ENCODE peak calls at places on chromosome 10, in ten cellular contexts. L is LoVo; U is GM03348; V is A172; P is IMR-90; E is NCI-H460; H is HFFc6; Q is foreskin keratinocyte; T is activated effector memory CD4-positive, alpha-beta T cell treated with anti-CD3 and anti-CD28 coated beads, Interleukin-2, amount 50 U/mL, for 16 hours; K is NCI-H446. I is an unnamed sample.

GRCh38 chr10:113060221-113061053 is 110.4 kb downstream of the TCF7L2 start:
- DNase-seq in H (no peak), E (no peak), K (no peak), Q (no peak), L (no peak), U (no peak), V (no peak), P (no peak), T (no peak), I (peak; percentile 64)

GRCh38 chr10:90930070-90930837 is 9.4 kb upstream of the ANKRD1 start:
- DNase-seq in K (no peak), P (peak; percentile 75), U (peak; percentile 73), Q (peak; percentile 32), E (peak; percentile 83), T (no peak), H (peak; percentile 77), L (peak; percentile 67), V (peak; percentile 92), I (peak; percentile 65)

GRCh38 chr10:22226599-22226998 is 8.8 kb upstream of the EBLN1 start:
- DNase-seq in P (no peak), U (no peak), V (no peak), H (no peak), T (no peak), E (no peak), Q (no peak), L (no peak), K (no peak), I (no peak)

GRCh38 chr10:97210576-97210975 is 24.8 kb upstream of the SLIT1 start:
- DNase-seq in H (peak; percentile 42), T (peak; percentile 87), L (peak; percentile 64), E (peak; percentile 71), K (peak; percentile 30), Q (peak; percentile 35), V (peak; percentile 68), P (peak; percentile 66), U (peak; percentile 84), I (peak; percentile 79)

GRCh38 chr10:25547391-25547790 is 372.6 kb downstream of the GPR158 start:
- DNase-seq in U (no peak), Q (peak; percentile 34), T (no peak), L (no peak), P (no peak), K (no peak), V (peak; percentile 52), H (no peak), E (no peak), I (no peak)

GRCh38 chr10:89491932-89492331 is 43.5 kb downstream of the SLC16A12 start:
- DNase-seq in V (no peak), U (no peak), T (no peak), P (no peak), H (no peak), E (no peak), L (no peak), K (no peak), Q (no peak), I (no peak)

GRCh38 chr10:7937315-7937945 is 117.1 kb upstream of the GATA3 start:
- DNase-seq in P (peak; percentile 17), L (no peak), Q (peak; percentile 94), V (no peak), E (no peak), K (no peak), T (no peak), U (no peak), H (no peak), I (no peak)

GRCh38 chr10:84204122-84204521 is 9.8 kb downstream of the CDHR1 start:
- DNase-seq in E (no peak), H (no peak), T (no peak), U (peak; percentile 36), K (no peak), L (no peak), P (no peak), V (no peak), Q (no peak), I (peak; percentile 35)

GRCh38 chr10:103580011-103580410 is 86.5 kb downstream of the NEURL1 start:
- DNase-seq in T (no peak), H (no peak), Q (no peak), K (no peak), P (no peak), U (no peak), V (no peak), L (no peak), E (no peak), I (no peak)

GRCh38 chr10:85008493-85009181 is 680.2 kb downstream of the CCSER2 start:
- DNase-seq in L (no peak), E (no peak), U (no peak), T (no peak), K (no peak), Q (no peak), P (no peak), H (no peak), V (no peak), I (no peak)

GRCh38 chr10:127740596-127740995 is 3.6 kb downstream of the FOXI2 start:
- DNase-seq in P (no peak), H (no peak), U (no peak), T (no peak), K (no peak), E (no peak), V (no peak), L (no peak), Q (no peak), I (no peak)

GRCh38 chr10:14071956-14072355 is 258.8 kb downstream of the FRMD4A start:
- DNase-seq in E (no peak), H (no peak), K (no peak), L (no peak), V (no peak), T (no peak), P (no peak), Q (no peak), U (no peak), I (no peak)

GRCh38 chr10:113219446-113219845 is 269.4 kb downstream of the TCF7L2 start:
- DNase-seq in U (no peak), P (no peak), K (no peak), Q (no peak), L (no peak), E (no peak), V (no peak), T (no peak), H (no peak), I (no peak)

GRCh38 chr10:5776881-5777197 is 36.4 kb downstream of the GDI2 start:
- DNase-seq in H (peak; percentile 54), L (no peak), E (no peak), U (peak; percentile 77), V (peak; percentile 76), P (peak; percentile 71), T (no peak), Q (peak; percentile 26), K (peak; percentile 39), I (peak; percentile 69)

GRCh38 chr10:97312897-97313296 is 6.2 kb upstream of the FRAT1 start:
- DNase-seq in P (no peak), U (no peak), T (no peak), Q (no peak), V (no peak), E (no peak), L (no peak), H (no peak), K (no peak), I (no peak)

GRCh38 chr10:5589963-5590511 is 65.3 kb downstream of the CALML3 start:
- DNase-seq in V (peak; percentile 90), L (no peak), P (peak; percentile 76), U (peak; percentile 57), E (no peak), Q (peak; percentile 49), K (no peak), T (peak; percentile 63), H (peak; percentile 28), I (peak; percentile 62)

GRCh38 chr10:14478639-14479038 is 147.9 kb upstream of the FRMD4A start:
- DNase-seq in U (peak; percentile 82), L (no peak), T (no peak), V (peak; percentile 90), H (peak; percentile 57), K (peak; percentile 51), E (peak; percentile 30), P (peak; percentile 84), Q (peak; percentile 46), I (peak; percentile 83)

GRCh38 chr10:71015674-71016073 is 127.3 kb upstream of the PCBD1 start:
- DNase-seq in T (no peak), V (no peak), U (no peak), E (no peak), P (no peak), H (no peak), L (no peak), K (no peak), Q (no peak), I (no peak)

GRCh38 chr10:68007356-68007755 is 67.7 kb downstream of the HERC4 start:
- DNase-seq in U (no peak), T (no peak), Q (peak; percentile 78), V (no peak), E (no peak), L (no peak), P (no peak), K (no peak), H (no peak), I (no peak)

GRCh38 chr10:26199841-26200240 is 16.7 kb upstream of the GAD2 start:
- DNase-seq in E (no peak), U (no peak), K (no peak), P (no peak), L (no peak), H (no peak), Q (no peak), T (no peak), V (peak; percentile 4), I (no peak)

GRCh38 chr10:98425511-98426352 is 10.8 kb upstream of the PYROXD2 start:
- DNase-seq in H (peak; percentile 26), E (peak; percentile 54), V (peak; percentile 45), L (peak; percentile 27), U (peak; percentile 72), P (peak; percentile 26), K (no peak), T (peak; percentile 76), Q (peak; percentile 14), I (peak; percentile 76)

GRCh38 chr10:62620491-62620890 is 184.0 kb upstream of the ADO start:
- DNase-seq in E (no peak), L (no peak), Q (no peak), P (no peak), T (no peak), V (no peak), U (no peak), K (no peak), H (no peak), I (no peak)

GRCh38 chr10:121188005-121188404 is 336.8 kb downstream of the WDR11 start:
- DNase-seq in K (no peak), P (no peak), V (no peak), E (no peak), Q (peak; percentile 33), H (no peak), T (no peak), L (no peak), U (no peak), I (no peak)

GRCh38 chr10:85032981-85033380 is 704.6 kb downstream of the CCSER2 start:
- DNase-seq in Q (no peak), H (no peak), K (no peak), P (no peak), E (no peak), T (no peak), L (no peak), V (no peak), U (no peak), I (no peak)

GRCh38 chr10:57320416-57320815 is 947.3 kb downstream of the IPMK start:
- DNase-seq in U (no peak), V (peak; percentile 43), K (no peak), Q (no peak), P (no peak), T (no peak), H (no peak), E (no peak), L (no peak), I (no peak)

GRCh38 chr10:119298788-119299187 is 91.4 kb downstream of the GRK5 start:
- DNase-seq in T (no peak), K (no peak), Q (no peak), H (no peak), V (no peak), P (no peak), U (no peak), L (no peak), E (no peak), I (no peak)

GRCh38 chr10:110207805-110208613 is 604 bp downstream of the MXI1 start:
- DNase-seq in V (no peak), T (peak; percentile 81), K (no peak), E (no peak), P (peak; percentile 17), U (peak; percentile 64), L (peak; percentile 23), H (peak; percentile 13), Q (peak; percentile 43), I (peak; percentile 39)

GRCh38 chr10:22443200-22443881 is 98.0 kb downstream of the SPAG6 start:
- DNase-seq in E (no peak), T (no peak), H (no peak), P (no peak), V (no peak), Q (no peak), U (peak; percentile 38), K (no peak), L (no peak), I (peak; percentile 33)

I was measured in AG20443.